ENCODE peak calls at places on chromosomes 11 and 22, in nine cellular contexts. One of them, this sample, is unnamed.

GRCh38 chr11:73856001-73856663 is 20.5 kb downstream of the COA4 start:
- DNase-seq in vagina: no peak
- DNase-seq in stomach: no peak
- DNase-seq in IMR-90: no peak
- DNase-seq in Peyer's patch: no peak
- DNase-seq in spleen: no peak
- DNase-seq in ovary: no peak
- DNase-seq in prostate gland: no peak
- DNase-seq in tibial nerve: no peak
- DNase-seq in this sample: no peak

GRCh38 chr11:73957654-73958361 is 7.0 kb downstream of the DNAJB13 start:
- DNase-seq in vagina: no peak
- DNase-seq in stomach: no peak
- DNase-seq in IMR-90: no peak
- DNase-seq in Peyer's patch: peak; percentile 65
- DNase-seq in spleen: no peak
- DNase-seq in ovary: no peak
- DNase-seq in prostate gland: no peak
- DNase-seq in tibial nerve: no peak
- DNase-seq in this sample: no peak

GRCh38 chr22:24503137-24503850 is 8.2 kb downstream of the UPB1 start:
- DNase-seq in vagina: no peak
- DNase-seq in stomach: peak; percentile 63
- DNase-seq in IMR-90: peak; percentile 63
- DNase-seq in Peyer's patch: no peak
- DNase-seq in spleen: peak; percentile 81
- DNase-seq in ovary: peak; percentile 28
- DNase-seq in prostate gland: peak; percentile 33
- DNase-seq in tibial nerve: no peak
- DNase-seq in this sample: peak; percentile 59

GRCh38 chr11:86021390-86021789 is 47.5 kb downstream of the PICALM start:
- DNase-seq in vagina: no peak
- DNase-seq in stomach: no peak
- DNase-seq in IMR-90: no peak
- DNase-seq in Peyer's patch: no peak
- DNase-seq in spleen: no peak
- DNase-seq in ovary: no peak
- DNase-seq in prostate gland: no peak
- DNase-seq in tibial nerve: no peak
- DNase-seq in this sample: no peak

GRCh38 chr11:26228778-26229177 is 103.2 kb upstream of the ANO3 start:
- DNase-seq in vagina: no peak
- DNase-seq in stomach: no peak
- DNase-seq in IMR-90: peak; percentile 59
- DNase-seq in Peyer's patch: no peak
- DNase-seq in spleen: no peak
- DNase-seq in ovary: no peak
- DNase-seq in prostate gland: no peak
- DNase-seq in tibial nerve: no peak
- DNase-seq in this sample: no peak

GRCh38 chr11:77658213-77659013 is 20.8 kb upstream of the CLNS1A start:
- DNase-seq in vagina: no peak
- DNase-seq in stomach: no peak
- DNase-seq in IMR-90: peak; percentile 64
- DNase-seq in Peyer's patch: no peak
- DNase-seq in spleen: no peak
- DNase-seq in ovary: no peak
- DNase-seq in prostate gland: no peak
- DNase-seq in tibial nerve: no peak
- DNase-seq in this sample: no peak

GRCh38 chr11:6647836-6648235 is 7.8 kb downstream of the DCHS1 start:
- DNase-seq in vagina: peak; percentile 79
- DNase-seq in stomach: no peak
- DNase-seq in IMR-90: no peak
- DNase-seq in Peyer's patch: no peak
- DNase-seq in spleen: no peak
- DNase-seq in ovary: no peak
- DNase-seq in prostate gland: no peak
- DNase-seq in tibial nerve: no peak
- DNase-seq in this sample: no peak

GRCh38 chr22:19783531-19784395 is 23.2 kb downstream of the TBX1 start:
- DNase-seq in vagina: no peak
- DNase-seq in stomach: no peak
- DNase-seq in IMR-90: no peak
- DNase-seq in Peyer's patch: no peak
- DNase-seq in spleen: peak; percentile 57
- DNase-seq in ovary: no peak
- DNase-seq in prostate gland: no peak
- DNase-seq in tibial nerve: no peak
- DNase-seq in this sample: peak; percentile 57

GRCh38 chr22:48905206-48905975 is 922.3 kb downstream of the BRD1 start:
- DNase-seq in vagina: no peak
- DNase-seq in stomach: no peak
- DNase-seq in IMR-90: no peak
- DNase-seq in Peyer's patch: peak; percentile 35
- DNase-seq in spleen: peak; percentile 46
- DNase-seq in ovary: no peak
- DNase-seq in prostate gland: no peak
- DNase-seq in tibial nerve: no peak
- DNase-seq in this sample: no peak

GRCh38 chr11:15653191-15653590 is 538.5 kb downstream of the INSC start:
- DNase-seq in vagina: no peak
- DNase-seq in stomach: no peak
- DNase-seq in IMR-90: no peak
- DNase-seq in Peyer's patch: no peak
- DNase-seq in spleen: no peak
- DNase-seq in ovary: no peak
- DNase-seq in prostate gland: no peak
- DNase-seq in tibial nerve: no peak
- DNase-seq in this sample: no peak

GRCh38 chr11:112817376-112817775 is 143.8 kb upstream of the NCAM1 start:
- DNase-seq in vagina: no peak
- DNase-seq in stomach: no peak
- DNase-seq in IMR-90: no peak
- DNase-seq in Peyer's patch: no peak
- DNase-seq in spleen: no peak
- DNase-seq in ovary: no peak
- DNase-seq in prostate gland: no peak
- DNase-seq in tibial nerve: no peak
- DNase-seq in this sample: no peak

GRCh38 chr11:70078796-70079616 is 889 bp downstream of the ANO1 start:
- DNase-seq in vagina: no peak
- DNase-seq in stomach: no peak
- DNase-seq in IMR-90: no peak
- DNase-seq in Peyer's patch: no peak
- DNase-seq in spleen: peak; percentile 62
- DNase-seq in ovary: no peak
- DNase-seq in prostate gland: no peak
- DNase-seq in tibial nerve: no peak
- DNase-seq in this sample: no peak

GRCh38 chr22:46620588-46621242 is 529 bp downstream of the GRAMD4 start:
- DNase-seq in vagina: no peak
- DNase-seq in stomach: no peak
- DNase-seq in IMR-90: no peak
- DNase-seq in Peyer's patch: no peak
- DNase-seq in spleen: no peak
- DNase-seq in ovary: no peak
- DNase-seq in prostate gland: no peak
- DNase-seq in tibial nerve: no peak
- DNase-seq in this sample: no peak

GRCh38 chr11:44861829-44862545 is 88.7 kb downstream of the TP53I11 start:
- DNase-seq in vagina: no peak
- DNase-seq in stomach: peak; percentile 58
- DNase-seq in IMR-90: peak; percentile 99
- DNase-seq in Peyer's patch: peak; percentile 60
- DNase-seq in spleen: peak; percentile 80
- DNase-seq in ovary: peak; percentile 77
- DNase-seq in prostate gland: no peak
- DNase-seq in tibial nerve: peak; percentile 24
- DNase-seq in this sample: peak; percentile 21

GRCh38 chr22:48976556-48977535 is 850.8 kb downstream of the BRD1 start:
- DNase-seq in vagina: no peak
- DNase-seq in stomach: no peak
- DNase-seq in IMR-90: no peak
- DNase-seq in Peyer's patch: no peak
- DNase-seq in spleen: no peak
- DNase-seq in ovary: no peak
- DNase-seq in prostate gland: no peak
- DNase-seq in tibial nerve: no peak
- DNase-seq in this sample: no peak

GRCh38 chr22:21448627-21449416 is 18.4 kb upstream of the TMEM191C start:
- DNase-seq in vagina: no peak
- DNase-seq in stomach: peak; percentile 22
- DNase-seq in IMR-90: no peak
- DNase-seq in Peyer's patch: no peak
- DNase-seq in spleen: no peak
- DNase-seq in ovary: no peak
- DNase-seq in prostate gland: peak; percentile 3
- DNase-seq in tibial nerve: peak; percentile 9
- DNase-seq in this sample: peak; percentile 76

GRCh38 chr22:46419754-46420571 is 84.4 kb downstream of the TRMU start:
- DNase-seq in vagina: no peak
- DNase-seq in stomach: no peak
- DNase-seq in IMR-90: no peak
- DNase-seq in Peyer's patch: no peak
- DNase-seq in spleen: no peak
- DNase-seq in ovary: no peak
- DNase-seq in prostate gland: no peak
- DNase-seq in tibial nerve: no peak
- DNase-seq in this sample: no peak

GRCh38 chr11:68469122-68469521 is 8.6 kb downstream of the PPP6R3 start:
- DNase-seq in vagina: no peak
- DNase-seq in stomach: no peak
- DNase-seq in IMR-90: peak; percentile 50
- DNase-seq in Peyer's patch: no peak
- DNase-seq in spleen: no peak
- DNase-seq in ovary: no peak
- DNase-seq in prostate gland: no peak
- DNase-seq in tibial nerve: no peak
- DNase-seq in this sample: no peak

DNA sequence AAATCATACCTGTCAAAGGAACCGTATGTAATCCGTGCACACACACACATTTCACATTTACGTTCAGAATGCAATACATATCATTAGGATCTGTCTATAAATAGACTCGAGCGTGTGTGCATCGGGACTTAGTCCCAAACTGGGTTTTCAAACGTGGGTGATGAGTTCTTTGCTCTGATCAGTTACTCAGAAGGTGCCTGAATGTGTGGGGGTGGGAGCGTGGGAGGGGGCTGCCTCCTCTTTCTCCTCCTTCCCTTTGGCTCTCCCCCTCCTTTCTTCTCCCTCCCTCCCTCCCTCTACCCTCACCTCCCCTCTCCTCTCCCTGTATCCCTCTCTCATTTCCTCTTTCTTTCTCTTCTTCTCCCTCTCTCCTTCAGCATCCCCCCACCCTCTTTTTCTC is 124.3 kb upstream of the HSD17B12 start:
- DNase-seq in vagina: no peak
- DNase-seq in stomach: no peak
- DNase-seq in IMR-90: no peak
- DNase-seq in Peyer's patch: no peak
- DNase-seq in spleen: no peak
- DNase-seq in ovary: no peak
- DNase-seq in prostate gland: no peak
- DNase-seq in tibial nerve: no peak
- DNase-seq in this sample: no peak
- TF ChIP-seq POLR2A in vagina: no peak
- TF ChIP-seq POLR2A in stomach: no peak
- TF ChIP-seq POLR2A in IMR-90: no peak
- TF ChIP-seq POLR2A in Peyer's patch: no peak
- TF ChIP-seq POLR2A in spleen: no peak
- TF ChIP-seq POLR2A in ovary: no peak
- TF ChIP-seq POLR2A in prostate gland: no peak
- TF ChIP-seq POLR2A in tibial nerve: no peak
- TF ChIP-seq POLR2A in this sample: no peak

GRCh38 chr11:124762077-124762623 is at the start of gene ESAM:
- DNase-seq in vagina: no peak
- DNase-seq in stomach: peak; percentile 76
- DNase-seq in IMR-90: no peak
- DNase-seq in Peyer's patch: peak; percentile 82
- DNase-seq in spleen: peak; percentile 92
- DNase-seq in ovary: no peak
- DNase-seq in prostate gland: no peak
- DNase-seq in tibial nerve: no peak
- DNase-seq in this sample: peak; percentile 86
- TF ChIP-seq POLR2A in vagina: no peak
- TF ChIP-seq POLR2A in stomach: no peak
- TF ChIP-seq POLR2A in IMR-90: no peak
- TF ChIP-seq POLR2A in Peyer's patch: no peak
- TF ChIP-seq POLR2A in spleen: no peak
- TF ChIP-seq POLR2A in ovary: no peak
- TF ChIP-seq POLR2A in prostate gland: no peak
- TF ChIP-seq POLR2A in tibial nerve: no peak
- TF ChIP-seq POLR2A in this sample: peak; percentile 62

GRCh38 chr11:65558785-65559509 is 788 bp upstream of the LTBP3 start:
- DNase-seq in vagina: no peak
- DNase-seq in stomach: peak; percentile 44
- DNase-seq in IMR-90: peak; percentile 33
- DNase-seq in Peyer's patch: no peak
- DNase-seq in spleen: peak; percentile 79
- DNase-seq in ovary: peak; percentile 83
- DNase-seq in prostate gland: no peak
- DNase-seq in tibial nerve: no peak
- DNase-seq in this sample: peak; percentile 70

GRCh38 chr11:65555693-65556231 is 2.4 kb downstream of the LTBP3 start:
- DNase-seq in vagina: no peak
- DNase-seq in stomach: no peak
- DNase-seq in IMR-90: peak; percentile 88
- DNase-seq in Peyer's patch: no peak
- DNase-seq in spleen: peak; percentile 85
- DNase-seq in ovary: no peak
- DNase-seq in prostate gland: no peak
- DNase-seq in tibial nerve: no peak
- DNase-seq in this sample: no peak

GRCh38 chr11:65556470-65557279 is 1.5 kb downstream of the LTBP3 start:
- DNase-seq in vagina: no peak
- DNase-seq in stomach: no peak
- DNase-seq in IMR-90: no peak
- DNase-seq in Peyer's patch: no peak
- DNase-seq in spleen: no peak
- DNase-seq in ovary: no peak
- DNase-seq in prostate gland: no peak
- DNase-seq in tibial nerve: no peak
- DNase-seq in this sample: peak; percentile 49

GRCh38 chr11:65558002-65558784 is at the start of gene LTBP3:
- DNase-seq in vagina: no peak
- DNase-seq in stomach: peak; percentile 87
- DNase-seq in IMR-90: peak; percentile 71
- DNase-seq in Peyer's patch: peak; percentile 75
- DNase-seq in spleen: peak; percentile 89
- DNase-seq in ovary: peak; percentile 85
- DNase-seq in prostate gland: peak; percentile 70
- DNase-seq in tibial nerve: peak; percentile 80
- DNase-seq in this sample: peak; percentile 94

GRCh38 chr11:65557280-65558001 is 718 bp downstream of the LTBP3 start:
- DNase-seq in vagina: no peak
- DNase-seq in stomach: no peak
- DNase-seq in IMR-90: no peak
- DNase-seq in Peyer's patch: no peak
- DNase-seq in spleen: peak; percentile 87
- DNase-seq in ovary: peak; percentile 54
- DNase-seq in prostate gland: no peak
- DNase-seq in tibial nerve: no peak
- DNase-seq in this sample: peak; percentile 44
- TF ChIP-seq POLR2A in vagina: no peak
- TF ChIP-seq POLR2A in stomach: no peak
- TF ChIP-seq POLR2A in IMR-90: no peak
- TF ChIP-seq POLR2A in Peyer's patch: no peak
- TF ChIP-seq POLR2A in spleen: no peak
- TF ChIP-seq POLR2A in ovary: no peak
- TF ChIP-seq POLR2A in prostate gland: no peak
- TF ChIP-seq POLR2A in tibial nerve: no peak
- TF ChIP-seq POLR2A in this sample: no peak

GRCh38 chr22:44057411-44057987 is 33.4 kb downstream of the PARVB start:
- DNase-seq in vagina: no peak
- DNase-seq in stomach: no peak
- DNase-seq in IMR-90: no peak
- DNase-seq in Peyer's patch: no peak
- DNase-seq in spleen: no peak
- DNase-seq in ovary: peak; percentile 91
- DNase-seq in prostate gland: peak; percentile 17
- DNase-seq in tibial nerve: no peak
- DNase-seq in this sample: peak; percentile 90
- TF ChIP-seq POLR2A in vagina: no peak
- TF ChIP-seq POLR2A in stomach: no peak
- TF ChIP-seq POLR2A in IMR-90: no peak
- TF ChIP-seq POLR2A in Peyer's patch: no peak
- TF ChIP-seq POLR2A in spleen: no peak
- TF ChIP-seq POLR2A in ovary: no peak
- TF ChIP-seq POLR2A in prostate gland: no peak
- TF ChIP-seq POLR2A in tibial nerve: no peak
- TF ChIP-seq POLR2A in this sample: no peak